ENCODE peak calls at places on chromosomes 2 and 18, in five cellular contexts. T is MM.1S, H is astrocyte, O is GM12878, F is GM23248. M is an unnamed sample.

GRCh38 chr2:98072442-98072841 is 14.5 kb upstream of the VWA3B start:
- DNase-seq in T (no peak), H (no peak), O (no peak), F (no peak), M (no peak)

GRCh38 chr18:39751161-39751560 is 2185.6 kb upstream of the CELF4 start:
- DNase-seq in T (no peak), H (peak; percentile 39), O (no peak), F (peak; percentile 38), M (no peak)

GRCh38 chr18:22167471-22168151 is 1.8 kb upstream of the GATA6 start:
- DNase-seq in T (no peak), H (no peak), O (no peak), F (peak; percentile 46), M (no peak)

GRCh38 chr2:118580651-118581050 is 266.8 kb downstream of the EN1 start:
- DNase-seq in T (no peak), H (peak; percentile 35), O (no peak), F (peak; percentile 74), M (no peak)

GRCh38 chr2:240926516-240927389 is 20.6 kb downstream of the CROCC2 start:
- DNase-seq in T (peak; percentile 16), H (no peak), O (no peak), F (peak; percentile 48), M (no peak)

GRCh38 chr2:15178946-15179345 is 382.2 kb downstream of the NBAS start:
- DNase-seq in T (no peak), H (no peak), O (no peak), F (no peak), M (no peak)

GRCh38 chr2:200199576-200200263 is 106.8 kb upstream of the SPATS2L start:
- DNase-seq in T (no peak), H (no peak), O (no peak), F (no peak), M (no peak)

GRCh38 chr2:86788881-86789686 is 1.6 kb downstream of the CD8A start:
- DNase-seq in T (no peak), H (no peak), O (no peak), F (peak; percentile 37), M (no peak)

GRCh38 chr18:50706199-50706598 is 113.6 kb downstream of the MRO start:
- DNase-seq in T (no peak), H (no peak), O (no peak), F (no peak), M (no peak)

GRCh38 chr18:52486052-52486451 is 146.1 kb downstream of the DCC start:
- DNase-seq in T (no peak), H (no peak), O (no peak), F (no peak), M (no peak)

GRCh38 chr18:31677592-31677991 is 6.8 kb downstream of the B4GALT6 start:
- DNase-seq in T (no peak), H (no peak), O (no peak), F (no peak), M (no peak)

GRCh38 chr18:55510809-55511208 is 77.2 kb downstream of the TCF4 start:
- DNase-seq in T (no peak), H (peak; percentile 83), O (no peak), F (peak; percentile 83), M (no peak)

GRCh38 chr18:32577561-32577960 is 106.9 kb upstream of the GAREM1 start:
- DNase-seq in T (no peak), H (no peak), O (no peak), F (no peak), M (no peak)

GRCh38 chr18:11310476-11311086 is 161.2 kb upstream of the PIEZO2 start:
- DNase-seq in T (peak; percentile 74), H (no peak), O (no peak), F (peak; percentile 61), M (no peak)

DNA sequence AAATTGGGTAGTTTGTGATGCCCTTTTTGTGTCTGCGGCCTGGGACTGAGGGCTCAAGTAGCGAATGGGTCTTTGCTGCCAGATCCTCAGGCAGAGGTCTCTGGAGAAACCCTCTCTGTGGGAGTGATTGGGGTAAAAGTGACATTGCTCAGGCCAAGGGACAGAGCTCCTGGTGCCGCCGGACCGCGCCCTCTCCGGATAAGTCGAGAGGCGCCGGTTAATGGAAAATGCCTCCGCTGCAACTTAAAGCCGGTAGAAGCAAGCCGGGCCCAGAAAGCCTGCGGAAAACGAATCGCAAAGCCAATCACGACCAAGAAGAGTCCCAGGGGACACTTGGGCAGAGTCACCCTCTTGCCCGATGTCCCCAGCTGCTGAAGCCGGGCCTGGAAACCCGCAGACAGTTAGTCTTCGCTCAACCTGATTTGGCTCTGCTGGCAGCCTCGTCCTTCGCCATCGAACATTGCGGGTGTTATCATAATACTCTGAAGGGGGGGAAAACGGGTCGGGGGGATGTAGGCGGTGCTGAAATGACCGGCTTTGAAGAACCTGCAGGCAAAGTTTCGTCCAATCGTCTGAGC is 347 bp upstream of the HOXD12 start:
- DNase-seq in T (no peak), H (no peak), O (no peak), F (no peak), M (no peak)
- TF ChIP-seq EZH2 in T (no peak), H (no peak), O (no peak), F (no peak), M (no peak)

GRCh38 chr2:206213514-206213845 is 53.8 kb downstream of the EEF1B2 start:
- DNase-seq in T (no peak), H (no peak), O (no peak), F (no peak), M (no peak)
- H3K9ac ChIP-seq in T (no peak overlapping the region), H (peak overlapping the region; percentile 86), O (no peak overlapping the region), F (peak overlapping the region; percentile 79), M (peak overlapping the region; percentile 84)

DNA sequence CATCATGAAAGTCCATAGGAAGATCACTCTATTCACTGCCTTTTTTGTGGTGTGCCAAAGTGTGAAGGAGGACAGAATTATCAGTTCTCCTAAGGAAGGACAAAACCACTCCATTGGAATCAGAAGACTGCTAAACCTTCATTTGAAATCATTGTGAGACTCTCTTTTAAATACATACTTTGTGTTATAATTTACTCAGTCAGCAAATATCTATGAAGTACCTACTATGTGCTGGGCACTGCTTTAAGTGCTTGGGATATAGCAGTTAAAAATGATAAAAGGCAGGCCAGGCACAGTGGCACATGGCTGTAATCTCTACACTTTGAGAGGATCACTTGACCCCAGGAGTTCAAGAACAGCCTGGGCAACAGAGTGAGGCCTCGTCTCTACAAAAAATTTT is 692.3 kb downstream of the DSC3 start:
- DNase-seq in T (no peak), H (no peak), O (no peak), F (no peak), M (no peak)
- TF ChIP-seq EZH2 in T (no peak), H (no peak), O (no peak), F (no peak), M (no peak)

DNA sequence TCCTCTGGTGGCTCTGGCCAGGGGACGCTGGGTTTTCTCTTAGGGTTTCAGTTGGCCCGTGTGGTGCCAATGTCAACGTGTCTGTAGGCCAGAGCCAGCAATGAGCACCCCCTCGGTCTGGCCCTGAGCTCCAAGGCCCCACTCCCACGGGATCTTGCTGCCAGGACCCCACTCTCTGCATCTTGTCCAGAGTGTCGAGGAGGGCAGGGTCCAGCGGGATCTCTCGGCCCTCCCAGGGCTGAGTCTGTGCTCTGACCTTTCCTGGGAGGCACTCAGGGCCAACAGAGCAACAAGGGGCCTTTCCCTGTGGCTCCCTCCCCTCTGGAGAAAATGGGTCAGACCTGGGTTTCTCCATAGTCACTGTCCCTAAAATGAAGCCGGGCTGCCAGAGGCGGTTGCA is 97.6 kb downstream of the RTP5 start:
- DNase-seq in T (no peak), H (no peak), O (no peak), F (no peak), M (no peak)
- H3K9ac ChIP-seq in T (no peak overlapping the region), H (no peak overlapping the region), O (no peak overlapping the region), F (no peak overlapping the region), M (no peak overlapping the region)

M was measured in SK-N-MC.